ENCODE peak calls at places on chromosomes 2 and 18, in nine cellular contexts. W is left lung; O is BJ; R is activated CD4-positive, alpha-beta T cell treated with anti-CD3 and anti-CD28 coated beads, Interleukin-2, amount 50 U/mL, for 48 hours; M is iris pigment epithelial cell; D is AG04449; Q is transverse colon; G is adrenal gland; E is GM20000. U is an unnamed sample.

GRCh38 chr2:152622228-152622627 is 95.0 kb downstream of the PRPF40A start:
- DNase-seq in W (no peak), O (no peak), R (no peak), M (no peak), D (no peak), Q (no peak), G (no peak), E (no peak), U (no peak)

GRCh38 chr2:23757686-23758433 is 169.1 kb downstream of the ATAD2B start:
- DNase-seq in W (no peak), O (no peak), R (no peak), M (peak), D (peak), Q (no peak), G (no peak), E (no peak), U (peak)

GRCh38 chr2:157182834-157183396 is 74.6 kb upstream of the GALNT5 start:
- DNase-seq in W (no peak), O (peak), R (no peak), M (peak), D (peak), Q (no peak), G (no peak), E (no peak), U (peak)

GRCh38 chr2:9205481-9205880 is 1.1 kb upstream of the ASAP2 start:
- DNase-seq in W (no peak), O (no peak), R (no peak), M (no peak), D (no peak), Q (no peak), G (no peak), E (peak), U (no peak)

GRCh38 chr18:9568186-9568585 is 46.2 kb downstream of the PPP4R1 start:
- DNase-seq in W (no peak), O (no peak), R (no peak), M (no peak), D (no peak), Q (no peak), G (no peak), E (no peak), U (no peak)

GRCh38 chr2:37020887-37021796 is 54.8 kb upstream of the STRN start:
- DNase-seq in W (no peak), O (no peak), R (no peak), M (peak), D (no peak), Q (no peak), G (no peak), E (no peak), U (peak)

GRCh38 chr18:58584219-58585127 is 44.4 kb downstream of the ALPK2 start:
- DNase-seq in W (no peak), O (no peak), R (no peak), M (peak), D (no peak), Q (no peak), G (no peak), E (no peak), U (peak)

GRCh38 chr2:106053116-106053515 is 141.0 kb downstream of the UXS1 start:
- DNase-seq in W (no peak), O (peak), R (no peak), M (peak), D (peak), Q (no peak), G (no peak), E (no peak), U (no peak)

GRCh38 chr2:22894761-22895160 is 490.2 kb upstream of the KLHL29 start:
- DNase-seq in W (no peak), O (no peak), R (no peak), M (no peak), D (no peak), Q (no peak), G (no peak), E (no peak), U (no peak)

GRCh38 chr2:47160207-47160606 is 5.1 kb upstream of the STPG4 start:
- DNase-seq in W (no peak), O (no peak), R (no peak), M (no peak), D (no peak), Q (no peak), G (no peak), E (no peak), U (no peak)

GRCh38 chr2:240568678-240569522 is 616 bp downstream of the RNPEPL1 start:
- DNase-seq in W (peak), O (no peak), R (peak), M (peak), D (no peak), Q (peak), G (peak), E (peak), U (no peak)

GRCh38 chr18:13537022-13537780 is 189.2 kb downstream of the FAM210A start:
- DNase-seq in W (no peak), O (no peak), R (no peak), M (no peak), D (no peak), Q (no peak), G (no peak), E (no peak), U (no peak)

GRCh38 chr18:31819106-31819924 is 58.6 kb upstream of the SLC25A52 start:
- DNase-seq in W (no peak), O (no peak), R (no peak), M (peak), D (peak), Q (no peak), G (no peak), E (peak), U (peak)

GRCh38 chr2:190563109-190563508 is 28.6 kb upstream of the NEMP2 start:
- DNase-seq in W (peak), O (no peak), R (peak), M (no peak), D (no peak), Q (no peak), G (no peak), E (no peak), U (no peak)

GRCh38 chr2:232477751-232478510 is 9.7 kb downstream of the ECEL1 start:
- DNase-seq in W (no peak), O (no peak), R (no peak), M (no peak), D (no peak), Q (no peak), G (no peak), E (no peak), U (no peak)

GRCh38 chr2:118310016-118310877 is 222.0 kb downstream of the INSIG2 start:
- DNase-seq in W (peak), O (no peak), R (peak), M (peak), D (no peak), Q (peak), G (peak), E (peak), U (no peak)

GRCh38 chr2:8438996-8439395 is 242.9 kb upstream of the ID2 start:
- DNase-seq in W (no peak), O (no peak), R (no peak), M (no peak), D (no peak), Q (no peak), G (no peak), E (no peak), U (no peak)

GRCh38 chr18:78934003-78934402 is 45.6 kb upstream of the SALL3 start:
- DNase-seq in W (no peak), O (no peak), R (no peak), M (no peak), D (no peak), Q (no peak), G (no peak), E (no peak), U (no peak)

GRCh38 chr2:45729753-45730512 is 78.5 kb downstream of the PRKCE start:
- DNase-seq in W (no peak), O (no peak), R (no peak), M (peak), D (no peak), Q (no peak), G (no peak), E (peak), U (no peak)

GRCh38 chr2:62149708-62150107 is 46.2 kb upstream of the B3GNT2 start:
- DNase-seq in W (no peak), O (peak), R (no peak), M (peak), D (peak), Q (no peak), G (peak), E (no peak), U (peak)

GRCh38 chr18:33581816-33582215 is 3.8 kb downstream of the ASXL3 start:
- DNase-seq in W (no peak), O (no peak), R (no peak), M (no peak), D (no peak), Q (no peak), G (no peak), E (no peak), U (no peak)

GRCh38 chr2:239344857-239345216 is 56.0 kb downstream of the HDAC4 start:
- DNase-seq in W (no peak), O (no peak), R (no peak), M (no peak), D (no peak), Q (peak), G (no peak), E (no peak), U (no peak)

GRCh38 chr2:226829721-226830631 is 5.9 kb upstream of the RHBDD1 start:
- DNase-seq in W (no peak), O (no peak), R (no peak), M (no peak), D (no peak), Q (no peak), G (no peak), E (no peak), U (no peak)

GRCh38 chr2:38552259-38552658 is 50.5 kb downstream of the HNRNPLL start:
- DNase-seq in W (no peak), O (no peak), R (no peak), M (no peak), D (no peak), Q (no peak), G (no peak), E (no peak), U (no peak)

GRCh38 chr2:158191076-158191566 is 89.4 kb downstream of the UPP2 start:
- DNase-seq in W (no peak), O (no peak), R (peak), M (peak), D (no peak), Q (no peak), G (no peak), E (peak), U (no peak)

GRCh38 chr2:195026261-195026660 is 630.8 kb upstream of the SLC39A10 start:
- DNase-seq in W (no peak), O (no peak), R (no peak), M (peak), D (no peak), Q (no peak), G (no peak), E (no peak), U (no peak)

GRCh38 chr2:18096836-18097405 is 218.5 kb downstream of the KCNS3 start:
- DNase-seq in W (no peak), O (no peak), R (no peak), M (no peak), D (no peak), Q (no peak), G (no peak), E (no peak), U (no peak)

GRCh38 chr2:383888-384287 is 96.0 kb upstream of the ALKAL2 start:
- DNase-seq in W (no peak), O (no peak), R (no peak), M (no peak), D (no peak), Q (peak), G (no peak), E (no peak), U (no peak)

GRCh38 chr2:226057914-226058313 is 658.4 kb downstream of the NYAP2 start:
- DNase-seq in W (no peak), O (no peak), R (no peak), M (no peak), D (no peak), Q (no peak), G (no peak), E (no peak), U (no peak)

GRCh38 chr2:170715062-170715931 is at the start of gene SP5:
- DNase-seq in W (peak), O (no peak), R (peak), M (peak), D (no peak), Q (peak), G (peak), E (peak), U (no peak)

GRCh38 chr2:207039225-207039624 is 99.9 kb downstream of the CPO start:
- DNase-seq in W (no peak), O (no peak), R (no peak), M (no peak), D (no peak), Q (no peak), G (no peak), E (no peak), U (no peak)

GRCh38 chr2:189913851-189914250 is 129.6 kb downstream of the PMS1 start:
- DNase-seq in W (no peak), O (no peak), R (no peak), M (no peak), D (no peak), Q (no peak), G (no peak), E (no peak), U (no peak)

GRCh38 chr2:222690564-222691200 is 19.2 kb downstream of the MOGAT1 start:
- DNase-seq in W (peak), O (no peak), R (peak), M (peak), D (no peak), Q (peak), G (peak), E (peak), U (no peak)

U was measured in GM04504.